ENCODE peak calls at places on chromosomes 6 and 20, in five cellular contexts. J is cardiac muscle cell, H is NCI-H1417, Z is sciatic nerve, X is left ventricle myocardium inferior. M is an unnamed sample.

GRCh38 chr6:120211955-120212792 is 862.6 kb upstream of the MAN1A1 start:
- DNase-seq in J (no peak), H (no peak), Z (no peak), X (no peak), M (no peak)

GRCh38 chr6:42552380-42552779 is 11.4 kb upstream of the UBR2 start:
- DNase-seq in J (no peak), H (no peak), Z (no peak), X (no peak), M (no peak)

GRCh38 chr6:41939091-41939847 is 2.3 kb downstream of the CCND3 start:
- DNase-seq in J (no peak), H (no peak), Z (peak; percentile 64), X (peak; percentile 49), M (peak; percentile 74)

GRCh38 chr20:60210779-60211617 is 252.8 kb downstream of the CDH26 start:
- DNase-seq in J (peak; percentile 72), H (peak; percentile 26), Z (peak; percentile 87), X (peak; percentile 62), M (peak; percentile 88)

GRCh38 chr20:32091888-32092346 is 17.6 kb upstream of the TM9SF4 start:
- DNase-seq in J (peak; percentile 89), H (peak; percentile 69), Z (peak; percentile 87), X (peak; percentile 72), M (peak; percentile 89)

GRCh38 chr6:116115781-116116180 is 10.2 kb downstream of the COL10A1 start:
- DNase-seq in J (no peak), H (no peak), Z (no peak), X (no peak), M (no peak)

GRCh38 chr6:32483968-32484613 is 44.4 kb downstream of the HLA-DRA start:
- DNase-seq in J (no peak), H (no peak), Z (no peak), X (no peak), M (no peak)

GRCh38 chr6:139568157-139568955 is 193.9 kb upstream of the CITED2 start:
- DNase-seq in J (no peak), H (no peak), Z (no peak), X (no peak), M (no peak)

GRCh38 chr6:154995241-154996162 is at the start of gene TIAM2:
- DNase-seq in J (peak; percentile 60), H (peak; percentile 60), Z (no peak), X (peak; percentile 17), M (peak; percentile 75)

GRCh38 chr20:52410182-52410647 is 218.6 kb upstream of the ZFP64 start:
- DNase-seq in J (peak; percentile 8), H (no peak), Z (no peak), X (no peak), M (peak; percentile 55)

GRCh38 chr6:154758125-154758524 is 24.9 kb downstream of the SCAF8 start:
- DNase-seq in J (no peak), H (no peak), Z (no peak), X (no peak), M (no peak)

GRCh38 chr20:17995967-17996819 is 27.4 kb downstream of the MGME1 start:
- DNase-seq in J (peak; percentile 61), H (peak; percentile 16), Z (no peak), X (no peak), M (no peak)

GRCh38 chr20:41334036-41334435 is 6.6 kb upstream of the LPIN3 start:
- DNase-seq in J (no peak), H (no peak), Z (no peak), X (no peak), M (no peak)

GRCh38 chr6:161228911-161229591 is 44.8 kb downstream of the AGPAT4 start:
- DNase-seq in J (no peak), H (no peak), Z (no peak), X (no peak), M (no peak)

GRCh38 chr6:34513628-34514027 is 42.5 kb downstream of the SPDEF start:
- DNase-seq in J (no peak), H (peak; percentile 17), Z (no peak), X (peak; percentile 0), M (no peak)

GRCh38 chr6:121441477-121441876 is 6.0 kb downstream of the GJA1 start:
- DNase-seq in J (no peak), H (no peak), Z (no peak), X (no peak), M (no peak)

GRCh38 chr6:170459451-170459850 is 93.7 kb downstream of the PSMB1 start:
- DNase-seq in J (no peak), H (no peak), Z (no peak), X (no peak), M (no peak)

GRCh38 chr20:61253640-61254511 is 1.8 kb downstream of the CDH4 start:
- DNase-seq in J (peak; percentile 61), H (peak; percentile 83), Z (no peak), X (no peak), M (peak; percentile 50)

GRCh38 chr6:89025633-89026032 is 54.9 kb upstream of the PNRC1 start:
- DNase-seq in J (no peak), H (no peak), Z (no peak), X (no peak), M (no peak)

GRCh38 chr6:30814137-30815084 is 69.9 kb upstream of the DDR1 start:
- DNase-seq in J (no peak), H (no peak), Z (no peak), X (no peak), M (peak; percentile 69)

GRCh38 chr6:130075879-130076278 is 57.5 kb downstream of the L3MBTL3 start:
- DNase-seq in J (no peak), H (no peak), Z (no peak), X (no peak), M (no peak)

GRCh38 chr6:122790740-122791679 is 2.0 kb downstream of the SMPDL3A start:
- DNase-seq in J (peak; percentile 39), H (no peak), Z (no peak), X (no peak), M (no peak)

GRCh38 chr6:16711551-16712249 is 49.6 kb downstream of the ATXN1 start:
- DNase-seq in J (no peak), H (no peak), Z (no peak), X (no peak), M (no peak)

GRCh38 chr20:35223941-35224340 is 2.5 kb upstream of the MMP24 start:
- DNase-seq in J (no peak), H (no peak), Z (no peak), X (no peak), M (no peak)

M was measured in activated CD8-positive, alpha-beta memory T cell treated with anti-CD3 and anti-CD28 coated beads, Interleukin-2, amount 50 U/mL, for 48 hours.